ENCODE peak calls at places on chromosomes 7 and 10, in eight cellular contexts. T, J, Y, M, Q, N, B and W are unnamed samples.

GRCh38 chr7:100629117-100629711 is 12.1 kb downstream of the TFR2 start:
- DNase-seq in B (no peak), Y (no peak), M (peak), T (no peak), Q (no peak), N (no peak), J (peak), W (no peak)

GRCh38 chr7:27171636-27172387 is 2.3 kb downstream of the HOXA10 start:
- DNase-seq in M (peak), B (no peak), J (no peak), Y (no peak), Q (no peak), T (no peak), N (no peak), W (no peak)

GRCh38 chr7:12949060-12950045 is 261.9 kb downstream of the ARL4A start:
- DNase-seq in B (no peak), Q (no peak), N (peak), T (peak), M (no peak), Y (peak), J (no peak), W (no peak)

GRCh38 chr7:120927454-120928103 is 23.0 kb upstream of the ING3 start:
- DNase-seq in N (no peak), J (no peak), Y (no peak), Q (no peak), M (no peak), B (no peak), T (no peak), W (no peak)

GRCh38 chr7:116952640-116953371 is 495 bp upstream of the ST7 start:
- DNase-seq in N (peak), B (peak), J (peak), Q (peak), Y (no peak), T (peak), M (peak), W (no peak)

GRCh38 chr7:104124469-104124868 is 83.3 kb downstream of the ORC5 start:
- DNase-seq in J (no peak), T (no peak), Q (no peak), N (no peak), B (no peak), M (no peak), Y (no peak), W (no peak)

GRCh38 chr7:70092314-70093303 is 494.3 kb downstream of the AUTS2 start:
- DNase-seq in B (no peak), N (no peak), M (no peak), Y (peak), Q (no peak), T (no peak), J (peak), W (no peak)

GRCh38 chr10:116690356-116691078 is 51.8 kb downstream of the HSPA12A start:
- DNase-seq in T (no peak), Q (no peak), M (no peak), B (no peak), J (peak), Y (no peak), N (no peak), W (no peak)

GRCh38 chr7:147196476-147196875 is 1079.9 kb downstream of the CNTNAP2 start:
- DNase-seq in Y (no peak), B (no peak), T (no peak), J (no peak), Q (no peak), N (no peak), M (no peak), W (no peak)

GRCh38 chr7:80637911-80638765 is at the start of gene CD36:
- DNase-seq in N (no peak), T (no peak), B (no peak), M (no peak), Y (no peak), J (no peak), Q (no peak), W (no peak)

GRCh38 chr10:132533571-132534260 is 3.9 kb upstream of the INPP5A start:
- DNase-seq in J (no peak), Y (no peak), B (peak), M (no peak), Q (no peak), T (no peak), N (no peak), W (no peak)

GRCh38 chr10:828191-828590 is 103.3 kb downstream of the LARP4B start:
- DNase-seq in Y (no peak), J (no peak), N (no peak), Q (no peak), B (no peak), M (no peak), T (no peak), W (no peak)

GRCh38 chr10:82212753-82213152 is 337.8 kb downstream of the NRG3 start:
- DNase-seq in J (no peak), Y (no peak), B (no peak), T (no peak), M (no peak), Q (no peak), N (no peak), W (no peak)

GRCh38 chr10:13917791-13918190 is 331.0 kb downstream of the PRPF18 start:
- DNase-seq in B (no peak), J (no peak), Y (no peak), Q (no peak), T (no peak), N (no peak), M (no peak), W (no peak)

GRCh38 chr10:101022967-101023705 is 7.8 kb downstream of the PDZD7 start:
- DNase-seq in B (no peak), J (no peak), N (no peak), M (no peak), Y (no peak), T (no peak), Q (no peak), W (no peak)

GRCh38 chr7:121547341-121548092 is 151.4 kb upstream of the FAM3C start:
- DNase-seq in T (no peak), J (no peak), B (no peak), M (peak), Y (peak), N (peak), Q (no peak), W (no peak)

GRCh38 chr7:93015193-93016084 is 102.3 kb downstream of the SAMD9 start:
- DNase-seq in T (no peak), M (peak), Y (peak), J (no peak), B (no peak), N (no peak), Q (no peak), W (no peak)

GRCh38 chr7:136887317-136887716 is 18.9 kb downstream of the CHRM2 start:
- DNase-seq in Y (no peak), T (no peak), Q (no peak), J (no peak), N (no peak), M (no peak), B (no peak), W (no peak)

GRCh38 chr10:102505462-102506115 is 1.8 kb downstream of the SUFU start:
- DNase-seq in T (no peak), J (no peak), B (no peak), M (no peak), Y (no peak), Q (no peak), N (no peak), W (no peak)

GRCh38 chr7:96316949-96317348 is 4.9 kb downstream of the SLC25A13 start:
- DNase-seq in N (no peak), Q (no peak), T (no peak), J (no peak), B (no peak), Y (no peak), M (no peak), W (no peak)

GRCh38 chr10:15245530-15245929 is 77.0 kb upstream of the NMT2 start:
- DNase-seq in Q (no peak), T (no peak), Y (no peak), M (no peak), B (no peak), J (no peak), N (peak), W (no peak)

GRCh38 chr7:4726051-4726450 is 44.0 kb downstream of the FOXK1 start:
- DNase-seq in Y (no peak), N (no peak), Q (no peak), J (no peak), T (no peak), B (no peak), M (peak), W (no peak)

GRCh38 chr10:70849582-70850016 is 33.9 kb downstream of the SGPL1 start:
- DNase-seq in T (no peak), J (no peak), Y (peak), Q (no peak), N (peak), B (no peak), M (peak), W (no peak)

GRCh38 chr10:59622320-59622901 is 87.2 kb downstream of the SLC16A9 start:
- DNase-seq in B (no peak), Y (peak), M (peak), J (peak), T (peak), N (peak), Q (no peak), W (no peak)

GRCh38 chr10:9608592-9608991 is 1409.1 kb upstream of the CELF2 start:
- DNase-seq in Y (peak), T (no peak), B (no peak), J (no peak), M (peak), Q (no peak), N (no peak), W (no peak)

DNA sequence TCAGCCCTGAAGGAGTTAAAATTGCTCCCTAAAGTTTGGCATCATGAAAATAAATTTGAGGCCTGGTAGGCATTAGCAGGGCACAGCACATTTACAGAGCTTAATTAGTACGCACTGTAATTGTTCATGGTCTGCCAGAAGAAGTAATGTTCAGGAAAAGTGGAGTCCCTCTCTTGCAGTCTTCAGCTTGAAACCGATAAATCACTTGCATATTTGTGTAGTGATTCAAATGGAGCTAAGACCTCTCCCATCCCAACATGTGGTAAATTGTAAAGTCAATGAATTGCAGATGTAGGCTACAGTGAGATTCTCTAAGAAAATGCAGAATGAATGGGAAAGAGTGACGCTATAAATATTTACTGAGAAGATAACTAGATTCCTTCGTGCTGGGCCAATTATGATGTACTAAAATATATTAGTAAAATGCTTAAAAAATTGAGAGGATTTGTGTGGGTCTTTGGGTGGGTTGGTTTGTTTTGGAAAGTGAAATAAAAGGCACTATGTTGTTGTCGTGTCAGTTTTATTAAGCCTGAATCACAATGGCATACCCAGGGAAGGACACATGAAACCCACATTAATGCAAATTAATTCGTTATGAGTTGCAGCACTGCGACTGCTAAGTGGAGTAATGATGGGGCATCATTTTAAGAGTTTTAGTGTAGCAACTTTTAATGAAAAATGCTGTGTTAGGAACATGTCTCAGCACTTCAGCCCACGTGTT is 8.4 kb downstream of the TCF7L2 start:
- DNase-seq in J (no peak), Y (peak), N (no peak), B (no peak), M (peak), T (no peak), Q (no peak), W (no peak)
- H3K27ac ChIP-seq in J (no peak), Y (peak), N (no peak), B (no peak), M (peak), T (no peak), Q (peak), W (no peak)

GRCh38 chr10:127500098-127500497 is 49.0 kb upstream of the NPS start:
- DNase-seq in Q (no peak), Y (no peak), N (no peak), J (no peak), B (no peak), T (no peak), M (no peak), W (no peak)

GRCh38 chr10:127506094-127506493 is 43.0 kb upstream of the NPS start:
- DNase-seq in J (no peak), N (no peak), M (no peak), Q (no peak), Y (no peak), B (no peak), T (no peak), W (no peak)
- H3K27ac ChIP-seq in J (no peak), N (no peak), M (no peak), Q (no peak), Y (no peak), B (no peak), T (no peak), W (no peak)

GRCh38 chr7:28988091-28988490 is 30.0 kb upstream of the TRIL start:
- DNase-seq in M (peak), J (no peak), Y (no peak), Q (no peak), B (no peak), T (no peak), N (no peak), W (no peak)
- H3K27ac ChIP-seq in M (peak), J (no peak), Y (peak), Q (peak), B (no peak), T (no peak), N (no peak), W (no peak)

GRCh38 chr10:79068203-79068561 is 584 bp upstream of the ZMIZ1 start:
- DNase-seq in Y (no peak), T (no peak), Q (no peak), M (peak), B (no peak), J (no peak), N (no peak), W (peak)
- H3K27ac ChIP-seq in Y (peak), T (peak), Q (peak), M (peak), B (peak), J (peak), N (peak), W (peak)

DNA sequence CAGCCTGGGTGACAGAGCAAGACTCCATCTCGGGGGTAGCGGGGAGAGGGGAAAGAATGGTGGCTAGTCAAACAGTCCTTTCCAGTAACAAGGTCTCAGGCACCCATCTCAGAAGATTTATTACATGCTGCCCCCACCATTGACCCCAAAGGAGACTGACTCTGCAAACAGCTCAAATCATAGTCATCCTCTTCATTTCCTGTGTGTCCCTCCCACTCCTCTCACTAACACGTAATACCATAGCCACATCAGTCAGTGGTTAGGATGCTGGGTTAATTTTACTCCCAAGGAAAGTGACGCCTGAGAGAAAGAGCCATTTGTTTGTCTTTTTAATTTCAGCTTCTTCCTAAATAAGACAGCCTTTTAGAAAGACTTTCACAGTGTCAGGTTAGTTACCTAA is 56.6 kb upstream of the BET1 start:
- DNase-seq in J (no peak), Q (no peak), B (no peak), M (peak), Y (peak), T (no peak), N (no peak), W (no peak)
- H3K27ac ChIP-seq in J (no peak), Q (no peak), B (no peak), M (peak), Y (no peak), T (no peak), N (no peak), W (no peak)

GRCh38 chr10:33274096-33274785 is 60.2 kb downstream of the NRP1 start:
- DNase-seq in Y (peak), N (no peak), J (no peak), B (no peak), Q (no peak), T (no peak), M (no peak), W (no peak)
- H3K27ac ChIP-seq in Y (peak), N (no peak), J (no peak), B (peak), Q (no peak), T (peak), M (peak), W (no peak)

GRCh38 chr7:30281263-30281662 is 3.1 kb upstream of the ZNRF2 start:
- DNase-seq in M (no peak), Q (no peak), N (peak), T (no peak), Y (no peak), J (no peak), B (no peak), W (no peak)
- H3K27ac ChIP-seq in M (no peak), Q (no peak), N (no peak), T (no peak), Y (no peak), J (no peak), B (no peak), W (no peak)